ENCODE peak calls at places on chromosomes 1 and 21, in five cellular contexts. R is fibroblast of lung, A is cardiac muscle cell, T is Peyer's patch, I is mesendoderm. O is an unnamed sample. For H3K27me3, the result is how much of the 10 kb centered on the place peaks cover.

GRCh38 chr1:75472971-75473603 is 137.8 kb downstream of the SLC44A5 start:
- DNase-seq in I (no peak), T (no peak), A (no peak), R (no peak), O (no peak)

GRCh38 chr1:97277891-97278662 is 556.5 kb downstream of the PTBP2 start:
- DNase-seq in A (peak), R (peak), T (no peak), I (no peak), O (no peak)

GRCh38 chr1:228323401-228323800 is 83.2 kb downstream of the TRIM11 start:
- DNase-seq in A (no peak), T (no peak), I (no peak), R (no peak), O (no peak)

GRCh38 chr21:41752231-41752681 is 14.6 kb downstream of the RIPK4 start:
- DNase-seq in R (peak), I (peak), A (peak), T (no peak), O (no peak)

GRCh38 chr1:67898033-67898726 is 64.9 kb upstream of the GNG12 start:
- DNase-seq in I (peak), T (no peak), R (no peak), A (no peak), O (no peak)

GRCh38 chr1:95252422-95252821 is 18.4 kb downstream of the RWDD3 start:
- DNase-seq in A (no peak), T (no peak), I (no peak), R (no peak), O (no peak)

GRCh38 chr21:36882776-36883175 is 83.7 kb downstream of the HLCS start:
- DNase-seq in I (no peak), R (peak), A (no peak), T (no peak), O (no peak)

GRCh38 chr1:180182721-180183311 is 28.1 kb downstream of the QSOX1 start:
- DNase-seq in I (no peak), A (no peak), R (no peak), T (no peak), O (no peak)

GRCh38 chr1:101185421-101185820 is 51.4 kb upstream of the S1PR1 start:
- DNase-seq in R (no peak), A (peak), T (no peak), I (no peak), O (no peak)

GRCh38 chr1:192401832-192402231 is 85.0 kb downstream of the RGS21 start:
- DNase-seq in I (no peak), R (peak), T (no peak), A (peak), O (no peak)

GRCh38 chr1:159076753-159077656 is at the start of gene AIM2:
- DNase-seq in I (no peak), T (peak), R (no peak), A (no peak), O (peak)

GRCh38 chr1:30085814-30086770 is 637.3 kb downstream of the MATN1 start:
- DNase-seq in R (peak), I (peak), A (peak), T (no peak), O (no peak)

GRCh38 chr1:8169364-8170058 is 143.4 kb upstream of the ERRFI1 start:
- DNase-seq in R (peak), A (peak), I (peak), T (peak), O (peak)

GRCh38 chr1:224744521-224744920 is 128.4 kb downstream of the CNIH3 start:
- DNase-seq in T (no peak), I (no peak), R (no peak), A (no peak), O (no peak)

GRCh38 chr1:208520700-208521099 is 276.5 kb upstream of the PLXNA2 start:
- DNase-seq in R (no peak), A (no peak), T (no peak), I (no peak), O (no peak)

GRCh38 chr1:158145173-158145719 is 35.4 kb upstream of the CD1D start:
- DNase-seq in R (peak), T (no peak), I (no peak), A (peak), O (no peak)

GRCh38 chr1:234962340-234962989 is 166.2 kb downstream of the TOMM20 start:
- DNase-seq in A (peak), I (no peak), T (peak), R (peak), O (no peak)

GRCh38 chr1:234961468-234962339 is 166.9 kb downstream of the TOMM20 start:
- DNase-seq in I (no peak), R (peak), T (peak), A (peak), O (no peak)

GRCh38 chr1:234965128-234965527 is 163.5 kb downstream of the TOMM20 start:
- DNase-seq in T (peak), R (peak), A (peak), I (no peak), O (no peak)

GRCh38 chr1:234963904-234964702 is 164.5 kb downstream of the TOMM20 start:
- DNase-seq in I (no peak), A (no peak), R (peak), T (peak), O (no peak)

DNA sequence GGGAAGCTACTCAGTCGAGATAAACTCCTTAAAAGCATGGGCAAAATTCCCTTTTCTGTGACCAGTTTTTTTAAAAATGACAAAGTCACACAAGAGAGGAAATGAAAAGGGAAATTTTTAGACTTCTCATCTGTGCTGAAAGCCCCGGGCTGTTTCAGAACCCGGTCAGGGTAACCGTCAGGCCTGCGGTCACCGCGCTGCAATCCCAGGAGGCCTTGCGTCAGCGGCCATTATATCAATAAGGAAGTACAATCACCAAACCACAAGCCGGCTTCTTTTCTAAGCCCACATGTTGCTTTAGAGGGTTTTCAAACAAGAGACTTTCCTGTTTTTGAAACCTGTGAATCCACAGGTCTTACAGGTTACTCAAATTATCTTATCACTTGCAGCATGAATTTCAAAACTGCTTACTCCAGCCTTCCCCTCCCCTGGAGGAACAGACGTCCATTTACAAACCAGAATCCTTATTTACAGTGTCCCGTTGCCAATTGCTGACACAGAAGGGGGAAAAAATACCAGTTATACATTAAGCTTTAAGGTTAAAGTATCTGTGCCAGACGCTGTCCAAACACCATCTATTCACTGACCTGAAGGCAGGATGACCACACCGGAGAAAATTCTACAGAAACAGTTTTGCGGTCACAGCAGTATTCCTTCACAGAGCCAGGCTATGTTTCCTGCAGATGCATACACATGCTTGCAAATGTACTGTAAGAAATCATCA is 165.3 kb downstream of the TOMM20 start:
- DNase-seq in T (peak), R (peak), I (no peak), A (peak), O (peak)
- H3K27me3 ChIP-seq in T (under half), R (under half), I (under half), A (under half), O (under half)

GRCh38 chr21:33020558-33021100 is 5.1 kb upstream of the OLIG2 start:
- DNase-seq in R (no peak), A (no peak), I (no peak), T (no peak), O (no peak)
- H3K27me3 ChIP-seq in R (half or more), A (half or more), I (half or more), T (half or more), O (half or more)

GRCh38 chr1:118989006-118989736 is 1.0 kb upstream of the TBX15 start:
- DNase-seq in R (no peak), A (no peak), I (peak), T (no peak), O (no peak)

GRCh38 chr1:118991448-118991847 is 3.3 kb upstream of the TBX15 start:
- DNase-seq in R (no peak), I (no peak), A (no peak), T (no peak), O (no peak)

GRCh38 chr1:118989878-118990378 is 1.8 kb upstream of the TBX15 start:
- DNase-seq in T (no peak), R (no peak), A (no peak), I (peak), O (no peak)

GRCh38 chr1:118992426-118992825 is 4.3 kb upstream of the TBX15 start:
- DNase-seq in I (no peak), A (no peak), R (no peak), T (no peak), O (no peak)

DNA sequence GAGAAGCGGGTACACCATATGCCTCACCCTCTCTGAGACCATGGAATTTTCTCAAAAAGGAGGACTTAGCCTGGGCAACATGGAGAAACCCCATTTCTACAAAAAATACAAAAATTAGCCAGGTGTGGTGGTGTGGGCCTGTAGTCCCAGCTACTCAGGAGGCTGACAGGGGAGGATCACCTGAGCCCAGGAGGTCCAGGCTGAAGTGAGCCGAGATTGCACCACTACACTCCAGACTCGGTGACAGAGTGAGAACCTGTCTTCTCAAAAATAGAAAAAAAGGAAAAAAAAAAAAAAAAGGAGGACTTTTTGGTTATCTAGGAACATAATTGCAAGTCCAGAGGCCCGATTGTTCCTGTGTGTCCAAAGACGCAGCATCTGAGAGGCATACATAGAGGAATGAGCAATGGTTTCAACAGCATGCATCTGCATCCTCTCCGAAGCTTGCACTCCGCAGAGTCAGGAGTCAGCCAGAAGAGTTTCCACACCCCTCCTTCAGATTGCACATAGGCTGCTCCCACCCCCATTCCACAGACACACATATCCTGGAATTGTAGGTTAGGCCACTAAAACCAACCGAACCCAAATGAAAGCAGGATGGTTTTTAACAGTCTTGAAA is 2.5 kb upstream of the TBX15 start:
- DNase-seq in A (no peak), T (no peak), R (no peak), I (no peak), O (no peak)
- H3K27me3 ChIP-seq in A (half or more), T (half or more), R (half or more), I (half or more), O (half or more)

GRCh38 chr1:87325982-87326738 is 2.5 kb upstream of the LMO4 start:
- DNase-seq in T (peak), R (peak), I (peak), A (peak), O (no peak)
- H3K27me3 ChIP-seq in T (under half), R (under half), I (under half), A (under half), O (under half)

DNA sequence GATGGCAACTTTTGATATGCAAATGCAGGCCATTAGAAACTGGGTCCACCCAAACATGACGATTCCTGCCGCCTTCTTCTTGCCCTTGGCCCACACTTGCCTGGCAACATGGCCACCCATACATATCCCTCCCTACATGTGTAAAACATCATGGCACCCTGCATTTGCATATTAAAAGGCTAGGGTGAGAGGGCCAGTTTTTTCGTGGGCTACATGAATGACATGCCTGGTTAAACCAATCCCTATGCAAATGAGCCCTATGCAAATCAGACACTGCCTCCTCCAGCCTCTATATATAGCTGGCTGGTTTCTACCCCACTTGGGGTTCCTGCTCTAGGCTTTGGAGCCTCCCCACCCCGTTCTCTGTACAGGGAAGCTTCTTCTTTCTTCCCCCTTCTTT is 18.8 kb downstream of the PLA2G2A start:
- DNase-seq in R (no peak), A (no peak), I (no peak), T (no peak), O (no peak)
- H3K27me3 ChIP-seq in R (under half), A (under half), I (under half), T (under half), O (under half)

GRCh38 chr1:63318255-63319068 is 3.9 kb upstream of the FOXD3 start:
- DNase-seq in A (no peak), T (no peak), I (no peak), R (peak), O (no peak)

GRCh38 chr1:63316540-63316939 is 5.8 kb upstream of the FOXD3 start:
- DNase-seq in A (no peak), T (no peak), I (no peak), R (no peak), O (no peak)

GRCh38 chr1:63317814-63318156 is 4.6 kb upstream of the FOXD3 start:
- DNase-seq in R (peak), I (no peak), T (no peak), A (no peak), O (no peak)

GRCh38 chr1:63319069-63320023 is 3.0 kb upstream of the FOXD3 start:
- DNase-seq in A (no peak), I (peak), R (peak), T (no peak), O (no peak)

GRCh38 chr1:63317007-63317813 is 5.2 kb upstream of the FOXD3 start:
- DNase-seq in I (peak), R (peak), T (peak), A (peak), O (peak)
- H3K27me3 ChIP-seq in I (under half), R (half or more), T (half or more), A (half or more), O (half or more)

DNA sequence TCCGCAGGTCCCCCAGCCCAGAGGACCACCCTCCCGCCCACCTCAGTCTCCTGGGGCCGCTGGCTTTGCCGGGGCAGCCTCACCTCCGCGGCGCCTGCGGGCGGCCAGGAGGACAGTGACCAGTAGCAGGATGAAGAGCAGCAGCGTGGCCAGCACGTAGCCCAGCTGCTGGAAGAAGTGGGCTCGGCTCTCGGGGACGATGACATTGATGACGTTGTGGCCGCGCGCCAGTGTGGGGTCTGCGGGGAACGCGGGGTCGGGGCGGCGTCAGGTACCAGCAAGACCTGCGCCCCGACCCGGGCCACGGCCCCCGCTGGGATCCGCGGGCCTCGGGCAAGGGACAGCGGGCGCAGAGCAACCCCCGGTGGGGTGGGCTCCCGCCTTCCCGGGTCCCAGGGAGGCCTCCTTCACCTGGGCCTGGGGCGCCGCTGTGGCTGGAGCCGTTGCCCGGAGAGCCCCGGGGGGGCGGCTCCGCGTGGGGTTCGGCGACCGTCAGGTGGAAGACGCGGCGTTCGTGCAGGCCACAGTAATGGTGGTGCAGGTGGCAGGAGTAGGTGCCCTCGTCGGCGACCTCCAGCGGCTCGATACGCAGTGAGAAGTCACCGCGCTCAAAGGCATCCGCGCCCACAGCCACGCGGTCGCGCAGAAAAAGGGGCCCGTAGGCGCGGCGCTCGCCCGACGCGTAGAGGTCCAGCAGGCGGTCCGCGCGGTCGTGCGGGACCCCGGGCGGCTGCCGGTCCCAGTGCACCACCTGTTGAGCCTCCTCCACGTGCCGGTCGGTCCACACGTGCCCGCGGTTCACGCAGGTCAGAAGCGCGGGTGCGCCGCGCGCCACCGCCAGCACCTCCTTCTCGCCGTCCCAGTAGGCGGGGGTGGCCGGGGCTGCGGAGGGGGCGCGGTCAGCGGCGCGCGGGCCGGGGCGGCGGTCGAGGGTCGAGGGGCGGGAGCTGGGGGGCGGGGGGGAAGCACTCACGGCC is 3.8 kb downstream of the MXRA8 start:
- DNase-seq in A (no peak), I (no peak), T (no peak), R (no peak), O (no peak)
- H3K27me3 ChIP-seq in A (under half), I (under half), T (under half), R (under half), O (half or more)